ENCODE peak calls at places on chromosomes 7 and 10, in six cellular contexts. P is ovary, E is right atrium auricular region, C is RWPE1, Z is substantia nigra, X is IMR-90. U is an unnamed sample.

GRCh38 chr10:48494073-48494472 is 110.8 kb downstream of the ARHGAP22 start:
- DNase-seq in P (no peak), Z (no peak), X (no peak), E (no peak), C (no peak), U (peak; percentile 89)

GRCh38 chr10:90718185-90718584 is 139.7 kb downstream of the HTR7 start:
- DNase-seq in C (no peak), X (no peak), E (no peak), P (no peak), Z (no peak), U (no peak)

GRCh38 chr10:121115154-121115553 is 264.0 kb downstream of the WDR11 start:
- DNase-seq in P (no peak), X (no peak), Z (no peak), C (no peak), E (no peak), U (no peak)

GRCh38 chr7:84196007-84196551 is 1.5 kb upstream of the SEMA3A start:
- DNase-seq in Z (no peak), E (no peak), C (no peak), X (peak; percentile 77), P (no peak), U (no peak)

GRCh38 chr7:151008143-151008510 is 16.2 kb downstream of the ATG9B start:
- DNase-seq in E (no peak), C (no peak), X (no peak), Z (no peak), P (no peak), U (no peak)

GRCh38 chr7:139043823-139044812 is 8.3 kb upstream of the ZC3HAV1L start:
- DNase-seq in Z (no peak), E (no peak), P (no peak), C (no peak), X (peak; percentile 44), U (no peak)

GRCh38 chr10:99522511-99523250 is 10.1 kb upstream of the NKX2-3 start:
- DNase-seq in Z (no peak), C (no peak), E (no peak), X (no peak), P (no peak), U (no peak)

GRCh38 chr10:7388602-7389001 is 22.2 kb downstream of the SFMBT2 start:
- DNase-seq in Z (no peak), E (no peak), C (no peak), P (no peak), X (no peak), U (no peak)

GRCh38 chr10:80452688-80453391 is 1.3 kb upstream of the TSPAN14 start:
- DNase-seq in Z (no peak), C (peak; percentile 63), E (no peak), P (no peak), X (no peak), U (no peak)

GRCh38 chr7:45687721-45688120 is 113.6 kb downstream of the ADCY1 start:
- DNase-seq in P (no peak), E (peak; percentile 23), X (no peak), Z (no peak), C (no peak), U (peak; percentile 82)

GRCh38 chr7:45687185-45687560 is 113.0 kb downstream of the ADCY1 start:
- DNase-seq in X (no peak), Z (no peak), E (peak; percentile 38), P (no peak), C (no peak), U (peak; percentile 66)

GRCh38 chr7:45685619-45686240 is 111.6 kb downstream of the ADCY1 start:
- DNase-seq in E (peak; percentile 43), C (no peak), Z (no peak), P (no peak), X (no peak), U (peak; percentile 83)

GRCh38 chr7:45684910-45685618 is 110.9 kb downstream of the ADCY1 start:
- DNase-seq in P (no peak), E (peak; percentile 36), C (no peak), Z (no peak), X (no peak), U (peak; percentile 86)

DNA sequence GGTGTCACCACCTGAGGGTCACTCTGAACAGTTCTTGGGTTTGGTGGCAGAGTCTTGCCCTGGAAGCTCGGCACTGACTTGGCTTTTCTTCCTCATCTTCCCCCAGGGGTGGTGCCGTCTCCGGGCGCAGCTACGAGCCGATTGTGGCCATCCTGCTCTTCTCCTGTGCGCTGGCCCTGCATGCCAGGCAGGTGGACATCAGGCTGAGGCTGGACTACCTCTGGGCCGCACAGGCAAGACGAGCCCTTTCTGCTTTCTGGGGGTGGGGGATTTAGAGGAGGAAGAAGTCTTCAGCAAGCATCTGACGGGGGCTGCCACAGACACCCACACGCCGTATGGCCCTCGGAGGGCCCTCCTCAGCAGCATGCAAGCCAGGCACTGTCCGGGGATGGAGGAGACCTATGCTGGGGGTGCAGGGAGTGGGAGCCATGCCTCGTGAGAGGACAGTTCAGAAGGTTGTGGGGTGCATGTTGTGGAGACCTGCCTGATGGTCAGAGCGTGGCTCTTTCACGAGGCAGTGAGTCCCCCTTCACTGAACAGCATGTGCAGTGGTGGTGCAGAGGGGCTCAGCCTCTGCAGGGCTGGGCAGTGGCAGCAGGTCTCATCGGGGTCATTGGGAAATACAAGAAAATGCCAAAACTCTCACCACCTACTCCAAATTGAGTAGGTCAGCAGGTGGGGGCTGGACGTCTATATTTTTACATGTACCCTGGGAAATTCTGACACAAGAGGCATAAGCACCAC is 112.4 kb downstream of the ADCY1 start:
- DNase-seq in E (peak; percentile 38), P (no peak), X (no peak), Z (no peak), C (no peak), U (peak; percentile 86)
- H3K27ac ChIP-seq in E (no peak overlapping the region), P (no peak overlapping the region), X (no peak overlapping the region), Z (no peak overlapping the region), C (no peak overlapping the region), U (no peak overlapping the region)

DNA sequence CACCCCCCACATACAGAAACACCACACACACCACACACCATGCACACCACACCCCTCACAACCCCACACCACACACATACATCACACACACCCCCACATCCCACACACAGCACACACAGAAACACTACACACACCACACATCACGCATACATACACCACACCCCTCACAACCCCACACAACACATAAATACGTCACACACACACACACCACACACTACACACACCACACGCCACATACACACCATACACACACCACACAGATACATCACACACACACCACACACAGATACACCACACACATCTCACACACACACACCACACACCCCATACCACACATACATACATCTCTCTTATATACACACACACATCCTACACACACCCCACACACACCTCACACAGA is 126.2 kb downstream of the ANLN start:
- DNase-seq in E (no peak), X (no peak), C (no peak), Z (no peak), P (no peak), U (no peak)
- H3K27ac ChIP-seq in E (no peak overlapping the region), X (no peak overlapping the region), C (no peak overlapping the region), Z (no peak overlapping the region), P (no peak overlapping the region), U (no peak overlapping the region)

DNA sequence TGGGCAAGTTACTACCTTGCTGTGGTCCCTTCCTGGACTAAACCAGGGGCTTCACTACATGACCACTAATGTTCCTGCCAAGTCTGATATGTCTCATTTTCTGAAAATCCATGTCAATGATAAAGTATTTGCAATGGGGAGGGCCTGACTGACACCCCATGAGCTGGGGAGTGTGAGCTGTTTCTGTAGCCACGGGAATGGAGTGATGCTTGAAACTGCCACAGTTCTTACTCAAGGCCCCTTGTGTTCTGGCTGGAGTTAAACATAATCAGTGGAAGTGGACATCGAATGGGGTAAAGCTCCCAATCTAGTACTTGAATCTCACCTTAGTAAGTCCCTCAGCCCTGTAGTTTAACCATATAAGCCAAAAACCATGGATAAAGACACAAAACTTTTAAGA is 61.9 kb upstream of the PDLIM1 start:
- DNase-seq in P (no peak), C (no peak), E (no peak), Z (no peak), X (no peak), U (no peak)
- H3K27ac ChIP-seq in P (no peak overlapping the region), C (no peak overlapping the region), E (no peak overlapping the region), Z (no peak overlapping the region), X (no peak overlapping the region), U (peak overlapping the region; percentile 69)

GRCh38 chr7:99672571-99672970 is 7.2 kb downstream of the CYP3A5 start:
- DNase-seq in X (no peak), Z (no peak), P (no peak), C (no peak), E (no peak), U (no peak)
- H3K27ac ChIP-seq in X (no peak overlapping the region), Z (no peak overlapping the region), P (no peak overlapping the region), C (no peak overlapping the region), E (no peak overlapping the region), U (no peak overlapping the region)

GRCh38 chr10:44309939-44310761 is 74.7 kb downstream of the CXCL12 start:
- DNase-seq in P (no peak), X (no peak), E (no peak), C (no peak), Z (no peak), U (peak; percentile 70)

GRCh38 chr10:44308935-44309334 is 76.0 kb downstream of the CXCL12 start:
- DNase-seq in P (no peak), C (no peak), E (no peak), Z (no peak), X (no peak), U (peak; percentile 88)

GRCh38 chr10:44306147-44306710 is 78.7 kb downstream of the CXCL12 start:
- DNase-seq in P (no peak), X (peak; percentile 85), Z (no peak), C (no peak), E (no peak), U (peak; percentile 64)

GRCh38 chr10:44307691-44308090 is 77.2 kb downstream of the CXCL12 start:
- DNase-seq in E (no peak), P (no peak), C (no peak), X (no peak), Z (no peak), U (peak; percentile 72)

GRCh38 chr10:44306762-44307161 is 78.1 kb downstream of the CXCL12 start:
- DNase-seq in C (no peak), P (no peak), Z (no peak), X (no peak), E (no peak), U (peak; percentile 83)
- H3K27ac ChIP-seq in C (no peak overlapping the region), P (no peak overlapping the region), Z (no peak overlapping the region), X (no peak overlapping the region), E (no peak overlapping the region), U (no peak overlapping the region)

DNA sequence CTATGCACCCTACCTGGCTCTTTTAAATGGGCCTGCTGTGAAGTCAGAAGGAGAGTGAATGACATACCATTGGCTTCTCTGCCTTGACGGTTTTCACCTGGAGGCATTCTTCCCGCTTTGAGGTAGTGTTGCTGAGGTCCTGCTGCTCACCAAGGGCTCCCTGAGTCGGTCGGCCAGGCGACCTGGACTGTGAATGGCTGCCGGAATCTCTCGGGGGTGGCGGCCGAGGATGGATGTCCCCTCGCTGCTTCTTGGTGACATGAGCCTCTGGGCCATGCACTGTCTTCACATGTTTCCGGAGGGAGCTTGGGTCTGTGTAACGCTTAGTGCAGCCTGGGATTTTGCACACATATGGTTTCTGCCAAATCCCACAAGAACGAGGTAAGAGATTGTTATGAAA is 264.7 kb downstream of the GLI3 start:
- DNase-seq in X (no peak), C (no peak), E (no peak), Z (no peak), P (no peak), U (no peak)
- H3K27ac ChIP-seq in X (no peak overlapping the region), C (no peak overlapping the region), E (no peak overlapping the region), Z (no peak overlapping the region), P (no peak overlapping the region), U (no peak overlapping the region)

DNA sequence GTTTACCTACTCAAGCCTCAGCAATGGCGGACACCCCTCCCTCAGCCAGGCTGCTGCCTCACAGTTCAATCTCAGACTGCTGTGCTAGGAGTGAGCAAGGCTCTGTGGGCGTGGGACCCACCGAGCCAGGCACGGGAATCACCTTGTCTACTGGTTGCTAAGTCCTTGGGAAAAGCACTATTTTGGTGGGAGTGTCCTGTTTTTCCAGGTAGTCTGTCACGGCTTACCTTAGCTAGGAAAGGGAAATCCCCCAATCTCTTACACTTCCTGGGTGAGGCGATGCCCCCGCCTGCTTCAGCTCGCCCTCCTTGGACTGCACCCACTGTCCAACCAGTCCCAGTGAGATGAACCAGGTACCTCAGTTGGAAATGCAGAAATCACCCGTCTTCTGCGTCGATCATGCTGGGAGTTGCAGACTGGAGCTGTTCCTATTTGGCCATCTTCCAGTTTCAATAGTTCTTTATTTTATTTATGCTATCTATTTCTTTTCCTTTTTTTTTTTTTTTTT is at the start of gene HYAL4:
- DNase-seq in X (no peak), E (no peak), C (no peak), Z (no peak), P (no peak), U (no peak)
- H3K27ac ChIP-seq in X (no peak within 1 kb of the TSS), E (no peak within 1 kb of the TSS), C (peak within 1 kb of the TSS; percentile 34), Z (no peak within 1 kb of the TSS), P (no peak within 1 kb of the TSS), U (no peak within 1 kb of the TSS)